ENCODE peak calls at places on chromosome 13, in five cellular contexts. V is EL, L is T-helper 22 cell, M is activated B cell treated with CpG ODN at 0.5 μM for 24 hours, F is cardiac muscle cell. Q is an unnamed sample.
A peak's percentile ranks its signal among the peaks of the same experiment; 100 is the strongest.

GRCh38 chr13:34617684-34618083 is 324.4 kb upstream of the NBEA start:
- DNase-seq in F (no peak), M (no peak), V (no peak), L (no peak), Q (no peak)

GRCh38 chr13:31045621-31046081 is 113.2 kb downstream of the TEX26 start:
- DNase-seq in M (no peak), L (peak; percentile 55), F (no peak), V (peak; percentile 96), Q (peak; percentile 98)

GRCh38 chr13:50358221-50358620 is 343.0 kb downstream of the KCNRG start:
- DNase-seq in V (no peak), L (no peak), M (no peak), F (no peak), Q (peak; percentile 34)

GRCh38 chr13:102609696-102610095 is 12.9 kb downstream of the TPP2 start:
- DNase-seq in F (no peak), M (no peak), V (no peak), L (no peak), Q (no peak)

GRCh38 chr13:46894534-46894906 is 2.3 kb downstream of the HTR2A start:
- DNase-seq in M (no peak), F (no peak), V (no peak), L (no peak), Q (no peak)

GRCh38 chr13:80550856-80551532 is 210.1 kb upstream of the SPRY2 start:
- DNase-seq in L (no peak), F (no peak), M (no peak), V (no peak), Q (no peak)

GRCh38 chr13:72126424-72126823 is 259.4 kb upstream of the DACH1 start:
- DNase-seq in V (no peak), M (no peak), F (no peak), L (no peak), Q (no peak)

GRCh38 chr13:48975926-48976676 is 389 bp downstream of the FNDC3A start:
- DNase-seq in V (peak; percentile 88), F (peak; percentile 87), M (peak; percentile 79), L (peak; percentile 80), Q (peak; percentile 87)

GRCh38 chr13:114101831-114102520 is 30.4 kb downstream of the RASA3 start:
- DNase-seq in F (no peak), M (no peak), V (no peak), L (no peak), Q (no peak)

GRCh38 chr13:100063333-100063732 is 25.6 kb upstream of the PCCA start:
- DNase-seq in L (no peak), M (no peak), V (no peak), F (no peak), Q (no peak)

GRCh38 chr13:48318714-48319457 is 15.3 kb downstream of the RB1 start:
- DNase-seq in M (no peak), V (no peak), F (no peak), L (no peak), Q (no peak)

GRCh38 chr13:98225036-98225940 is 48.2 kb upstream of the RNF113B start:
- DNase-seq in M (no peak), V (no peak), L (no peak), F (no peak), Q (no peak)

GRCh38 chr13:20394506-20394905 is 131.2 kb downstream of the CRYL1 start:
- DNase-seq in L (no peak), M (no peak), V (no peak), F (no peak), Q (no peak)

GRCh38 chr13:20132052-20132634 is 28.7 kb downstream of the GJA3 start:
- DNase-seq in L (no peak), V (no peak), M (no peak), F (no peak), Q (no peak)

GRCh38 chr13:112012004-112012704 is 54.8 kb upstream of the SOX1 start:
- DNase-seq in L (no peak), V (no peak), M (no peak), F (no peak), Q (no peak)

GRCh38 chr13:84662503-84662902 is 780.2 kb upstream of the SLITRK1 start:
- DNase-seq in V (no peak), F (no peak), M (no peak), L (no peak), Q (no peak)

GRCh38 chr13:111526922-111527321 is 206.5 kb downstream of the TEX29 start:
- DNase-seq in L (no peak), V (no peak), M (no peak), F (no peak), Q (no peak)

GRCh38 chr13:41693434-41693833 is 236.1 kb downstream of the RGCC start:
- DNase-seq in M (no peak), F (no peak), L (no peak), V (peak; percentile 14), Q (no peak)

GRCh38 chr13:80337011-80337688 is 3.8 kb downstream of the SPRY2 start:
- DNase-seq in L (no peak), M (no peak), V (peak; percentile 26), F (no peak), Q (no peak)

GRCh38 chr13:99805361-99805760 is 166.2 kb downstream of the ZIC5 start:
- DNase-seq in F (no peak), V (no peak), L (no peak), M (no peak), Q (no peak)

GRCh38 chr13:48772908-48773307 is 119.2 kb downstream of the CYSLTR2 start:
- DNase-seq in L (no peak), V (no peak), M (no peak), F (no peak), Q (no peak)

GRCh38 chr13:58949646-58950045 is 1214.1 kb downstream of the DIAPH3 start:
- DNase-seq in L (no peak), V (no peak), F (no peak), M (no peak), Q (no peak)

GRCh38 chr13:97250560-97250959 is 28.4 kb downstream of the MBNL2 start:
- DNase-seq in L (no peak), F (no peak), M (no peak), V (no peak), Q (no peak)

GRCh38 chr13:31242935-31243334 is 43.2 kb downstream of the B3GLCT start:
- DNase-seq in L (no peak), V (no peak), M (no peak), F (no peak), Q (no peak)

GRCh38 chr13:36133950-36134349 is 2.8 kb upstream of the DCLK1 start:
- DNase-seq in L (no peak), F (no peak), M (no peak), V (no peak), Q (no peak)

GRCh38 chr13:94329277-94329676 is 150.2 kb downstream of the DCT start:
- DNase-seq in V (no peak), L (no peak), M (no peak), F (no peak), Q (no peak)

GRCh38 chr13:113951246-113951999 is 22.5 kb downstream of the C13orf46 start:
- DNase-seq in L (no peak), M (peak; percentile 60), V (peak; percentile 69), F (peak; percentile 71), Q (peak; percentile 88)

GRCh38 chr13:40013554-40013953 is 358.1 kb downstream of the COG6 start:
- DNase-seq in F (no peak), L (no peak), V (no peak), M (no peak), Q (no peak)

GRCh38 chr13:45231722-45232121 is 30.9 kb upstream of the KCTD4 start:
- DNase-seq in L (no peak), V (no peak), F (no peak), M (no peak), Q (peak; percentile 61)

GRCh38 chr13:101649490-101650126 is 197.1 kb downstream of the ITGBL1 start:
- DNase-seq in L (no peak), M (no peak), V (peak; percentile 76), F (no peak), Q (no peak)

GRCh38 chr13:26872444-26873173 is 112.0 kb upstream of the GPR12 start:
- DNase-seq in V (peak; percentile 44), L (no peak), F (peak; percentile 81), M (peak; percentile 20), Q (peak; percentile 67)

GRCh38 chr13:26155568-26155967 is 66.5 kb downstream of the RNF6 start:
- DNase-seq in M (no peak), F (no peak), L (no peak), V (no peak), Q (no peak)

GRCh38 chr13:59867867-59868266 is 295.9 kb downstream of the DIAPH3 start:
- DNase-seq in V (no peak), F (no peak), M (no peak), L (no peak), Q (no peak)

GRCh38 chr13:110448230-110448629 is 113.3 kb downstream of the RAB20 start:
- DNase-seq in F (peak; percentile 14), V (peak; percentile 96), M (no peak), L (no peak), Q (no peak)

GRCh38 chr13:39407786-39408185 is 195.2 kb downstream of the LHFPL6 start:
- DNase-seq in V (no peak), L (no peak), F (no peak), M (no peak), Q (no peak)

GRCh38 chr13:41052441-41052840 is 8.9 kb upstream of the WBP4 start:
- DNase-seq in L (no peak), V (no peak), M (no peak), F (no peak), Q (no peak)

GRCh38 chr13:109301711-109302110 is 484.7 kb downstream of the IRS2 start:
- DNase-seq in F (no peak), L (no peak), M (no peak), V (no peak), Q (no peak)

GRCh38 chr13:21478881-21479808 is 20.0 kb upstream of the ZDHHC20 start:
- DNase-seq in M (no peak), L (no peak), F (peak; percentile 79), V (peak; percentile 76), Q (peak; percentile 74)

Q was measured in lung microvascular endothelial cell.